ENCODE peak calls at places on chromosomes 13 and 19, in seven cellular contexts. One of them, this sample, is unnamed.

GRCh38 chr19:48355555-48355954 is 8.2 kb downstream of the TMEM143 start:
- DNase-seq in NK-92 treated with Interleukin-12 subunit alpha and Interleukin-12 subunit beta, amount 100 ng/mL, for 24 hours: no peak
- DNase-seq in NCI-H460: no peak
- DNase-seq in ACHN: no peak
- DNase-seq in T-helper 2 cell: no peak
- DNase-seq in astrocyte of the hippocampus: no peak
- DNase-seq in stimulated activated CD8-positive, alpha-beta memory T cell treated with anti-CD3 and anti-CD28 coated beads, Interleukin-15, amount 100 ng/mL, for 1 hour: no peak
- DNase-seq in this sample: no peak

GRCh38 chr19:29076161-29076560 is 136.8 kb downstream of the UQCRFS1 start:
- DNase-seq in stimulated activated CD8-positive, alpha-beta memory T cell treated with anti-CD3 and anti-CD28 coated beads, Interleukin-15, amount 100 ng/mL, for 1 hour: no peak
- DNase-seq in NK-92 treated with Interleukin-12 subunit alpha and Interleukin-12 subunit beta, amount 100 ng/mL, for 24 hours: no peak
- DNase-seq in T-helper 2 cell: no peak
- DNase-seq in NCI-H460: no peak
- DNase-seq in ACHN: no peak
- DNase-seq in astrocyte of the hippocampus: no peak
- DNase-seq in this sample: no peak

GRCh38 chr19:53091413-53091812 is 11.8 kb downstream of the ZNF160 start:
- DNase-seq in stimulated activated CD8-positive, alpha-beta memory T cell treated with anti-CD3 and anti-CD28 coated beads, Interleukin-15, amount 100 ng/mL, for 1 hour: no peak
- DNase-seq in NCI-H460: no peak
- DNase-seq in astrocyte of the hippocampus: no peak
- DNase-seq in ACHN: no peak
- DNase-seq in NK-92 treated with Interleukin-12 subunit alpha and Interleukin-12 subunit beta, amount 100 ng/mL, for 24 hours: no peak
- DNase-seq in T-helper 2 cell: no peak
- DNase-seq in this sample: no peak

GRCh38 chr19:10010247-10010691 is at the start of gene COL5A3:
- DNase-seq in stimulated activated CD8-positive, alpha-beta memory T cell treated with anti-CD3 and anti-CD28 coated beads, Interleukin-15, amount 100 ng/mL, for 1 hour: no peak
- DNase-seq in astrocyte of the hippocampus: no peak
- DNase-seq in NK-92 treated with Interleukin-12 subunit alpha and Interleukin-12 subunit beta, amount 100 ng/mL, for 24 hours: no peak
- DNase-seq in T-helper 2 cell: no peak
- DNase-seq in NCI-H460: no peak
- DNase-seq in ACHN: no peak
- DNase-seq in this sample: no peak

GRCh38 chr19:38350883-38351282 is 15.3 kb downstream of the CATSPERG start:
- DNase-seq in NK-92 treated with Interleukin-12 subunit alpha and Interleukin-12 subunit beta, amount 100 ng/mL, for 24 hours: no peak
- DNase-seq in NCI-H460: no peak
- DNase-seq in astrocyte of the hippocampus: no peak
- DNase-seq in stimulated activated CD8-positive, alpha-beta memory T cell treated with anti-CD3 and anti-CD28 coated beads, Interleukin-15, amount 100 ng/mL, for 1 hour: no peak
- DNase-seq in T-helper 2 cell: no peak
- DNase-seq in ACHN: no peak
- DNase-seq in this sample: no peak

GRCh38 chr19:42693760-42694350 is 46.4 kb downstream of the PSG3 start:
- DNase-seq in NK-92 treated with Interleukin-12 subunit alpha and Interleukin-12 subunit beta, amount 100 ng/mL, for 24 hours: no peak
- DNase-seq in ACHN: peak; percentile 62
- DNase-seq in T-helper 2 cell: no peak
- DNase-seq in stimulated activated CD8-positive, alpha-beta memory T cell treated with anti-CD3 and anti-CD28 coated beads, Interleukin-15, amount 100 ng/mL, for 1 hour: no peak
- DNase-seq in NCI-H460: no peak
- DNase-seq in astrocyte of the hippocampus: peak; percentile 72
- DNase-seq in this sample: no peak

GRCh38 chr13:94346261-94347019 is 133.0 kb downstream of the DCT start:
- DNase-seq in T-helper 2 cell: no peak
- DNase-seq in astrocyte of the hippocampus: no peak
- DNase-seq in ACHN: no peak
- DNase-seq in NK-92 treated with Interleukin-12 subunit alpha and Interleukin-12 subunit beta, amount 100 ng/mL, for 24 hours: no peak
- DNase-seq in NCI-H460: no peak
- DNase-seq in stimulated activated CD8-positive, alpha-beta memory T cell treated with anti-CD3 and anti-CD28 coated beads, Interleukin-15, amount 100 ng/mL, for 1 hour: no peak
- DNase-seq in this sample: no peak

GRCh38 chr13:92403606-92404005 is 823.0 kb upstream of the GPC6 start:
- DNase-seq in stimulated activated CD8-positive, alpha-beta memory T cell treated with anti-CD3 and anti-CD28 coated beads, Interleukin-15, amount 100 ng/mL, for 1 hour: no peak
- DNase-seq in astrocyte of the hippocampus: no peak
- DNase-seq in ACHN: no peak
- DNase-seq in NCI-H460: no peak
- DNase-seq in NK-92 treated with Interleukin-12 subunit alpha and Interleukin-12 subunit beta, amount 100 ng/mL, for 24 hours: no peak
- DNase-seq in T-helper 2 cell: no peak
- DNase-seq in this sample: no peak

GRCh38 chr19:31330237-31330636 is 19.0 kb downstream of the TSHZ3 start:
- DNase-seq in stimulated activated CD8-positive, alpha-beta memory T cell treated with anti-CD3 and anti-CD28 coated beads, Interleukin-15, amount 100 ng/mL, for 1 hour: no peak
- DNase-seq in ACHN: no peak
- DNase-seq in NCI-H460: no peak
- DNase-seq in NK-92 treated with Interleukin-12 subunit alpha and Interleukin-12 subunit beta, amount 100 ng/mL, for 24 hours: no peak
- DNase-seq in T-helper 2 cell: no peak
- DNase-seq in astrocyte of the hippocampus: no peak
- DNase-seq in this sample: no peak

GRCh38 chr19:3518669-3519068 is 12.6 kb downstream of the FZR1 start:
- DNase-seq in astrocyte of the hippocampus: no peak
- DNase-seq in stimulated activated CD8-positive, alpha-beta memory T cell treated with anti-CD3 and anti-CD28 coated beads, Interleukin-15, amount 100 ng/mL, for 1 hour: no peak
- DNase-seq in NK-92 treated with Interleukin-12 subunit alpha and Interleukin-12 subunit beta, amount 100 ng/mL, for 24 hours: no peak
- DNase-seq in ACHN: peak; percentile 18
- DNase-seq in T-helper 2 cell: no peak
- DNase-seq in NCI-H460: no peak
- DNase-seq in this sample: no peak

GRCh38 chr13:33537691-33538090 is 252.1 kb upstream of the STARD13 start:
- DNase-seq in ACHN: no peak
- DNase-seq in stimulated activated CD8-positive, alpha-beta memory T cell treated with anti-CD3 and anti-CD28 coated beads, Interleukin-15, amount 100 ng/mL, for 1 hour: no peak
- DNase-seq in NCI-H460: no peak
- DNase-seq in T-helper 2 cell: no peak
- DNase-seq in NK-92 treated with Interleukin-12 subunit alpha and Interleukin-12 subunit beta, amount 100 ng/mL, for 24 hours: no peak
- DNase-seq in astrocyte of the hippocampus: no peak
- DNase-seq in this sample: no peak

GRCh38 chr19:39966617-39967016 is 4.3 kb upstream of the PSMC4 start:
- DNase-seq in NK-92 treated with Interleukin-12 subunit alpha and Interleukin-12 subunit beta, amount 100 ng/mL, for 24 hours: no peak
- DNase-seq in astrocyte of the hippocampus: no peak
- DNase-seq in NCI-H460: no peak
- DNase-seq in ACHN: no peak
- DNase-seq in T-helper 2 cell: no peak
- DNase-seq in stimulated activated CD8-positive, alpha-beta memory T cell treated with anti-CD3 and anti-CD28 coated beads, Interleukin-15, amount 100 ng/mL, for 1 hour: no peak
- DNase-seq in this sample: no peak

GRCh38 chr13:51364404-51365008 is 25.0 kb downstream of the SERPINE3 start:
- DNase-seq in NK-92 treated with Interleukin-12 subunit alpha and Interleukin-12 subunit beta, amount 100 ng/mL, for 24 hours: no peak
- DNase-seq in ACHN: peak; percentile 15
- DNase-seq in astrocyte of the hippocampus: peak; percentile 82
- DNase-seq in T-helper 2 cell: no peak
- DNase-seq in stimulated activated CD8-positive, alpha-beta memory T cell treated with anti-CD3 and anti-CD28 coated beads, Interleukin-15, amount 100 ng/mL, for 1 hour: no peak
- DNase-seq in NCI-H460: no peak
- DNase-seq in this sample: no peak

GRCh38 chr19:55354698-55355212 is at the start of gene COX6B2:
- DNase-seq in astrocyte of the hippocampus: no peak
- DNase-seq in ACHN: no peak
- DNase-seq in NCI-H460: no peak
- DNase-seq in T-helper 2 cell: no peak
- DNase-seq in NK-92 treated with Interleukin-12 subunit alpha and Interleukin-12 subunit beta, amount 100 ng/mL, for 24 hours: no peak
- DNase-seq in stimulated activated CD8-positive, alpha-beta memory T cell treated with anti-CD3 and anti-CD28 coated beads, Interleukin-15, amount 100 ng/mL, for 1 hour: no peak
- DNase-seq in this sample: no peak

GRCh38 chr13:44812818-44813217 is 176.5 kb downstream of the NUFIP1 start:
- DNase-seq in ACHN: no peak
- DNase-seq in NK-92 treated with Interleukin-12 subunit alpha and Interleukin-12 subunit beta, amount 100 ng/mL, for 24 hours: no peak
- DNase-seq in T-helper 2 cell: no peak
- DNase-seq in NCI-H460: no peak
- DNase-seq in stimulated activated CD8-positive, alpha-beta memory T cell treated with anti-CD3 and anti-CD28 coated beads, Interleukin-15, amount 100 ng/mL, for 1 hour: no peak
- DNase-seq in astrocyte of the hippocampus: no peak
- DNase-seq in this sample: no peak

GRCh38 chr13:50549221-50549942 is 294.1 kb downstream of the DLEU7 start:
- DNase-seq in astrocyte of the hippocampus: no peak
- DNase-seq in ACHN: no peak
- DNase-seq in T-helper 2 cell: no peak
- DNase-seq in stimulated activated CD8-positive, alpha-beta memory T cell treated with anti-CD3 and anti-CD28 coated beads, Interleukin-15, amount 100 ng/mL, for 1 hour: no peak
- DNase-seq in NK-92 treated with Interleukin-12 subunit alpha and Interleukin-12 subunit beta, amount 100 ng/mL, for 24 hours: no peak
- DNase-seq in NCI-H460: no peak
- DNase-seq in this sample: no peak

GRCh38 chr13:50677687-50678463 is 165.6 kb downstream of the DLEU7 start:
- DNase-seq in NK-92 treated with Interleukin-12 subunit alpha and Interleukin-12 subunit beta, amount 100 ng/mL, for 24 hours: no peak
- DNase-seq in astrocyte of the hippocampus: peak; percentile 60
- DNase-seq in stimulated activated CD8-positive, alpha-beta memory T cell treated with anti-CD3 and anti-CD28 coated beads, Interleukin-15, amount 100 ng/mL, for 1 hour: no peak
- DNase-seq in T-helper 2 cell: no peak
- DNase-seq in NCI-H460: no peak
- DNase-seq in ACHN: no peak
- DNase-seq in this sample: no peak

GRCh38 chr13:77002590-77003190 is 10.8 kb downstream of the CLN5 start:
- DNase-seq in NK-92 treated with Interleukin-12 subunit alpha and Interleukin-12 subunit beta, amount 100 ng/mL, for 24 hours: no peak
- DNase-seq in astrocyte of the hippocampus: peak; percentile 50
- DNase-seq in NCI-H460: no peak
- DNase-seq in ACHN: peak; percentile 35
- DNase-seq in T-helper 2 cell: no peak
- DNase-seq in stimulated activated CD8-positive, alpha-beta memory T cell treated with anti-CD3 and anti-CD28 coated beads, Interleukin-15, amount 100 ng/mL, for 1 hour: no peak
- DNase-seq in this sample: no peak

GRCh38 chr13:50574731-50575130 is 268.8 kb downstream of the DLEU7 start:
- DNase-seq in stimulated activated CD8-positive, alpha-beta memory T cell treated with anti-CD3 and anti-CD28 coated beads, Interleukin-15, amount 100 ng/mL, for 1 hour: no peak
- DNase-seq in NK-92 treated with Interleukin-12 subunit alpha and Interleukin-12 subunit beta, amount 100 ng/mL, for 24 hours: no peak
- DNase-seq in NCI-H460: no peak
- DNase-seq in astrocyte of the hippocampus: peak; percentile 58
- DNase-seq in ACHN: no peak
- DNase-seq in T-helper 2 cell: no peak
- DNase-seq in this sample: no peak

GRCh38 chr19:35720648-35721047 is 2.8 kb downstream of the KMT2B start:
- DNase-seq in NK-92 treated with Interleukin-12 subunit alpha and Interleukin-12 subunit beta, amount 100 ng/mL, for 24 hours: no peak
- DNase-seq in NCI-H460: no peak
- DNase-seq in ACHN: no peak
- DNase-seq in T-helper 2 cell: no peak
- DNase-seq in astrocyte of the hippocampus: no peak
- DNase-seq in stimulated activated CD8-positive, alpha-beta memory T cell treated with anti-CD3 and anti-CD28 coated beads, Interleukin-15, amount 100 ng/mL, for 1 hour: no peak
- DNase-seq in this sample: no peak

GRCh38 chr19:40445945-40446784 is 2.0 kb upstream of the SERTAD3 start:
- DNase-seq in stimulated activated CD8-positive, alpha-beta memory T cell treated with anti-CD3 and anti-CD28 coated beads, Interleukin-15, amount 100 ng/mL, for 1 hour: no peak
- DNase-seq in T-helper 2 cell: no peak
- DNase-seq in ACHN: no peak
- DNase-seq in NCI-H460: no peak
- DNase-seq in astrocyte of the hippocampus: no peak
- DNase-seq in NK-92 treated with Interleukin-12 subunit alpha and Interleukin-12 subunit beta, amount 100 ng/mL, for 24 hours: no peak
- DNase-seq in this sample: no peak

GRCh38 chr13:113291997-113292862 is 4.8 kb upstream of the LAMP1 start:
- DNase-seq in astrocyte of the hippocampus: peak; percentile 20
- DNase-seq in T-helper 2 cell: no peak
- DNase-seq in NK-92 treated with Interleukin-12 subunit alpha and Interleukin-12 subunit beta, amount 100 ng/mL, for 24 hours: no peak
- DNase-seq in NCI-H460: no peak
- DNase-seq in ACHN: peak; percentile 29
- DNase-seq in stimulated activated CD8-positive, alpha-beta memory T cell treated with anti-CD3 and anti-CD28 coated beads, Interleukin-15, amount 100 ng/mL, for 1 hour: no peak
- DNase-seq in this sample: no peak

GRCh38 chr19:371501-372160 is 27.0 kb upstream of the MIER2 start:
- DNase-seq in ACHN: no peak
- DNase-seq in astrocyte of the hippocampus: no peak
- DNase-seq in stimulated activated CD8-positive, alpha-beta memory T cell treated with anti-CD3 and anti-CD28 coated beads, Interleukin-15, amount 100 ng/mL, for 1 hour: no peak
- DNase-seq in NCI-H460: no peak
- DNase-seq in T-helper 2 cell: no peak
- DNase-seq in NK-92 treated with Interleukin-12 subunit alpha and Interleukin-12 subunit beta, amount 100 ng/mL, for 24 hours: no peak
- DNase-seq in this sample: no peak

GRCh38 chr19:33362508-33363228 is 10.8 kb upstream of the CEBPG start:
- DNase-seq in stimulated activated CD8-positive, alpha-beta memory T cell treated with anti-CD3 and anti-CD28 coated beads, Interleukin-15, amount 100 ng/mL, for 1 hour: no peak
- DNase-seq in T-helper 2 cell: no peak
- DNase-seq in NK-92 treated with Interleukin-12 subunit alpha and Interleukin-12 subunit beta, amount 100 ng/mL, for 24 hours: no peak
- DNase-seq in ACHN: no peak
- DNase-seq in astrocyte of the hippocampus: no peak
- DNase-seq in NCI-H460: no peak
- DNase-seq in this sample: no peak

GRCh38 chr13:80477641-80478443 is 136.9 kb upstream of the SPRY2 start:
- DNase-seq in T-helper 2 cell: no peak
- DNase-seq in NCI-H460: no peak
- DNase-seq in stimulated activated CD8-positive, alpha-beta memory T cell treated with anti-CD3 and anti-CD28 coated beads, Interleukin-15, amount 100 ng/mL, for 1 hour: no peak
- DNase-seq in astrocyte of the hippocampus: no peak
- DNase-seq in ACHN: no peak
- DNase-seq in NK-92 treated with Interleukin-12 subunit alpha and Interleukin-12 subunit beta, amount 100 ng/mL, for 24 hours: peak; percentile 27
- DNase-seq in this sample: no peak

GRCh38 chr13:23856008-23856750 is 33.0 kb downstream of the MIPEP start:
- DNase-seq in NCI-H460: no peak
- DNase-seq in T-helper 2 cell: no peak
- DNase-seq in ACHN: no peak
- DNase-seq in astrocyte of the hippocampus: peak; percentile 49
- DNase-seq in NK-92 treated with Interleukin-12 subunit alpha and Interleukin-12 subunit beta, amount 100 ng/mL, for 24 hours: no peak
- DNase-seq in stimulated activated CD8-positive, alpha-beta memory T cell treated with anti-CD3 and anti-CD28 coated beads, Interleukin-15, amount 100 ng/mL, for 1 hour: no peak
- DNase-seq in this sample: no peak

GRCh38 chr13:44117351-44117750 is 237.6 kb downstream of the LACC1 start:
- DNase-seq in stimulated activated CD8-positive, alpha-beta memory T cell treated with anti-CD3 and anti-CD28 coated beads, Interleukin-15, amount 100 ng/mL, for 1 hour: no peak
- DNase-seq in NK-92 treated with Interleukin-12 subunit alpha and Interleukin-12 subunit beta, amount 100 ng/mL, for 24 hours: no peak
- DNase-seq in ACHN: no peak
- DNase-seq in NCI-H460: no peak
- DNase-seq in T-helper 2 cell: no peak
- DNase-seq in astrocyte of the hippocampus: peak; percentile 14
- DNase-seq in this sample: no peak

GRCh38 chr19:17220207-17220758 is 5.1 kb downstream of the USE1 start:
- DNase-seq in ACHN: peak; percentile 30
- DNase-seq in stimulated activated CD8-positive, alpha-beta memory T cell treated with anti-CD3 and anti-CD28 coated beads, Interleukin-15, amount 100 ng/mL, for 1 hour: no peak
- DNase-seq in NCI-H460: no peak
- DNase-seq in T-helper 2 cell: no peak
- DNase-seq in NK-92 treated with Interleukin-12 subunit alpha and Interleukin-12 subunit beta, amount 100 ng/mL, for 24 hours: no peak
- DNase-seq in astrocyte of the hippocampus: peak; percentile 83
- DNase-seq in this sample: no peak

GRCh38 chr13:49453465-49453864 is 9.4 kb downstream of the SETDB2 start:
- DNase-seq in astrocyte of the hippocampus: no peak
- DNase-seq in T-helper 2 cell: no peak
- DNase-seq in stimulated activated CD8-positive, alpha-beta memory T cell treated with anti-CD3 and anti-CD28 coated beads, Interleukin-15, amount 100 ng/mL, for 1 hour: no peak
- DNase-seq in ACHN: no peak
- DNase-seq in NK-92 treated with Interleukin-12 subunit alpha and Interleukin-12 subunit beta, amount 100 ng/mL, for 24 hours: no peak
- DNase-seq in NCI-H460: no peak
- DNase-seq in this sample: no peak

GRCh38 chr19:16268676-16269319 is 55.8 kb upstream of the KLF2 start:
- DNase-seq in T-helper 2 cell: peak; percentile 31
- DNase-seq in astrocyte of the hippocampus: no peak
- DNase-seq in NK-92 treated with Interleukin-12 subunit alpha and Interleukin-12 subunit beta, amount 100 ng/mL, for 24 hours: no peak
- DNase-seq in stimulated activated CD8-positive, alpha-beta memory T cell treated with anti-CD3 and anti-CD28 coated beads, Interleukin-15, amount 100 ng/mL, for 1 hour: no peak
- DNase-seq in ACHN: no peak
- DNase-seq in NCI-H460: no peak
- DNase-seq in this sample: no peak

GRCh38 chr13:98570929-98571372 is 6.0 kb downstream of the STK24 start:
- DNase-seq in NK-92 treated with Interleukin-12 subunit alpha and Interleukin-12 subunit beta, amount 100 ng/mL, for 24 hours: no peak
- DNase-seq in stimulated activated CD8-positive, alpha-beta memory T cell treated with anti-CD3 and anti-CD28 coated beads, Interleukin-15, amount 100 ng/mL, for 1 hour: no peak
- DNase-seq in ACHN: peak; percentile 81
- DNase-seq in NCI-H460: no peak
- DNase-seq in T-helper 2 cell: peak; percentile 12
- DNase-seq in astrocyte of the hippocampus: no peak
- DNase-seq in this sample: peak; percentile 58

GRCh38 chr19:10975374-10976036 is 14.7 kb downstream of the SMARCA4 start:
- DNase-seq in astrocyte of the hippocampus: peak; percentile 38
- DNase-seq in NCI-H460: no peak
- DNase-seq in NK-92 treated with Interleukin-12 subunit alpha and Interleukin-12 subunit beta, amount 100 ng/mL, for 24 hours: no peak
- DNase-seq in T-helper 2 cell: no peak
- DNase-seq in ACHN: no peak
- DNase-seq in stimulated activated CD8-positive, alpha-beta memory T cell treated with anti-CD3 and anti-CD28 coated beads, Interleukin-15, amount 100 ng/mL, for 1 hour: no peak
- DNase-seq in this sample: no peak

GRCh38 chr13:38530492-38530891 is 156.4 kb upstream of the FREM2 start:
- DNase-seq in stimulated activated CD8-positive, alpha-beta memory T cell treated with anti-CD3 and anti-CD28 coated beads, Interleukin-15, amount 100 ng/mL, for 1 hour: no peak
- DNase-seq in T-helper 2 cell: no peak
- DNase-seq in ACHN: peak; percentile 26
- DNase-seq in NK-92 treated with Interleukin-12 subunit alpha and Interleukin-12 subunit beta, amount 100 ng/mL, for 24 hours: no peak
- DNase-seq in astrocyte of the hippocampus: peak; percentile 18
- DNase-seq in NCI-H460: peak; percentile 5
- DNase-seq in this sample: no peak

GRCh38 chr13:91145806-91146205 is 201.7 kb upstream of the MIR17HG start:
- DNase-seq in NCI-H460: no peak
- DNase-seq in stimulated activated CD8-positive, alpha-beta memory T cell treated with anti-CD3 and anti-CD28 coated beads, Interleukin-15, amount 100 ng/mL, for 1 hour: no peak
- DNase-seq in T-helper 2 cell: no peak
- DNase-seq in NK-92 treated with Interleukin-12 subunit alpha and Interleukin-12 subunit beta, amount 100 ng/mL, for 24 hours: no peak
- DNase-seq in ACHN: no peak
- DNase-seq in astrocyte of the hippocampus: no peak
- DNase-seq in this sample: no peak

GRCh38 chr13:74221752-74222151 is 87.5 kb upstream of the KLF12 start:
- DNase-seq in stimulated activated CD8-positive, alpha-beta memory T cell treated with anti-CD3 and anti-CD28 coated beads, Interleukin-15, amount 100 ng/mL, for 1 hour: no peak
- DNase-seq in NCI-H460: no peak
- DNase-seq in astrocyte of the hippocampus: no peak
- DNase-seq in T-helper 2 cell: no peak
- DNase-seq in ACHN: no peak
- DNase-seq in NK-92 treated with Interleukin-12 subunit alpha and Interleukin-12 subunit beta, amount 100 ng/mL, for 24 hours: no peak
- DNase-seq in this sample: no peak

GRCh38 chr19:7083076-7083956 is 13.8 kb downstream of the ZNF557 start:
- DNase-seq in NK-92 treated with Interleukin-12 subunit alpha and Interleukin-12 subunit beta, amount 100 ng/mL, for 24 hours: no peak
- DNase-seq in stimulated activated CD8-positive, alpha-beta memory T cell treated with anti-CD3 and anti-CD28 coated beads, Interleukin-15, amount 100 ng/mL, for 1 hour: no peak
- DNase-seq in NCI-H460: no peak
- DNase-seq in T-helper 2 cell: no peak
- DNase-seq in ACHN: peak; percentile 38
- DNase-seq in astrocyte of the hippocampus: peak; percentile 17
- DNase-seq in this sample: no peak

GRCh38 chr19:44738603-44739585 is 9.6 kb upstream of the BCL3 start:
- DNase-seq in NK-92 treated with Interleukin-12 subunit alpha and Interleukin-12 subunit beta, amount 100 ng/mL, for 24 hours: no peak
- DNase-seq in astrocyte of the hippocampus: no peak
- DNase-seq in stimulated activated CD8-positive, alpha-beta memory T cell treated with anti-CD3 and anti-CD28 coated beads, Interleukin-15, amount 100 ng/mL, for 1 hour: no peak
- DNase-seq in NCI-H460: no peak
- DNase-seq in ACHN: no peak
- DNase-seq in T-helper 2 cell: no peak
- DNase-seq in this sample: no peak